ENCODE peak calls at places on chromosomes 12 and 14, in four cellular contexts. O is left ventricle myocardium inferior; J is stomach; W is CD4-positive, alpha-beta T cell. F is an unnamed sample.

GRCh38 chr12:56542164-56542563 is 20.5 kb downstream of the RBMS2 start:
- DNase-seq in W (no peak), O (no peak), J (no peak), F (no peak)

GRCh38 chr14:38197001-38197760 is 10.5 kb upstream of the SSTR1 start:
- DNase-seq in O (no peak), J (no peak), W (no peak), F (peak; percentile 29)

GRCh38 chr12:106986135-106986534 is 811 bp downstream of the MTERF2 start:
- DNase-seq in O (no peak), W (no peak), J (no peak), F (no peak)

GRCh38 chr14:71538949-71539659 is 393.1 kb upstream of the RGS6 start:
- DNase-seq in W (no peak), J (no peak), O (no peak), F (peak; percentile 69)

GRCh38 chr14:21486640-21487087 is 9.7 kb downstream of the TOX4 start:
- DNase-seq in W (no peak), O (no peak), J (no peak), F (peak; percentile 91)

GRCh38 chr12:123063535-123063934 is 83.1 kb downstream of the ARL6IP4 start:
- DNase-seq in W (no peak), J (no peak), O (no peak), F (peak; percentile 62)

GRCh38 chr12:22275847-22276246 is 58.7 kb downstream of the ST8SIA1 start:
- DNase-seq in W (no peak), J (peak; percentile 45), O (peak; percentile 86), F (peak; percentile 95)

GRCh38 chr12:12786371-12786715 is 884 bp downstream of the APOLD1 start:
- DNase-seq in J (no peak), O (no peak), W (no peak), F (peak; percentile 66)

GRCh38 chr12:57770734-57771133 is 1.2 kb downstream of the METTL1 start:
- DNase-seq in W (no peak), J (no peak), O (no peak), F (no peak)

GRCh38 chr12:120659151-120659525 is 18.7 kb downstream of the CABP1 start:
- DNase-seq in W (no peak), J (no peak), O (no peak), F (no peak)

GRCh38 chr12:124456652-124457152 is 110.7 kb downstream of the NCOR2 start:
- DNase-seq in O (peak; percentile 52), W (peak; percentile 24), J (no peak), F (no peak)

GRCh38 chr12:76714415-76714814 is 49.5 kb upstream of the ZDHHC17 start:
- DNase-seq in O (no peak), W (no peak), J (no peak), F (no peak)

GRCh38 chr14:75720828-75721227 is 59.8 kb downstream of the TTLL5 start:
- DNase-seq in O (peak; percentile 55), W (no peak), J (peak; percentile 87), F (peak; percentile 80)

GRCh38 chr12:101700299-101700820 is 2.9 kb downstream of the CHPT1 start:
- DNase-seq in O (no peak), J (no peak), W (no peak), F (no peak)

GRCh38 chr12:101696477-101697196 is 803 bp upstream of the CHPT1 start:
- DNase-seq in W (no peak), O (peak; percentile 70), J (peak; percentile 32), F (peak; percentile 26)

GRCh38 chr12:101697930-101698781 is 716 bp downstream of the CHPT1 start:
- DNase-seq in W (no peak), J (peak; percentile 64), O (peak; percentile 64), F (peak; percentile 42)

GRCh38 chr12:101697197-101697929 is at the start of gene CHPT1:
- DNase-seq in W (peak; percentile 48), J (peak; percentile 82), O (peak; percentile 84), F (peak; percentile 15)

DNA sequence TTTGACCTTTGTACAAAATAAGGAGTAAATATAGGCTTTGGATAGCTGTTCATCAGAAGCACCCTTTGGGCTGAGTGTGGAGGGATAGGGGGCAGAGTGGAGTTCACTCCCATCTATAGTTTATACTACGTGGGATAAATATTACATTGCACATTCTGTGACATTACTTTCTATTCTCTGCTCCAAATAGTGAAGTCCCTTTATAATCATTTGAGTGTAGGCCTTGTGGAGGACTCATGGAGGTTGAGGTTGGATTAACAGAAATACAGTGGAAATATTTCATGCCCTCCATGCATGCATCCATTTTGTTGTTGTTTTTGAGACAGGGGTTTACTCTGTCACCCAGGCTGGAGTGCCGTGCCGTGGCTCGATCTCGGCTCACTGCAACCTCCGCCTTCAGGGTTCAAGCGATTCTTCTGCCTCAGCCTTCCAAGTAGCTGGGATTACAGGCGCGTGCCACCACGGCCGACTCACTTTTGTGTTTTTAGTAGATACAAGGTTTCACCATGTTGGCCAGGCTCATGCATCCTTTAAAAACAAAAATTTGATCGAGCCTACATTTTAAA is 1.4 kb downstream of the CHPT1 start:
- DNase-seq in W (no peak), J (no peak), O (no peak), F (peak; percentile 20)
- TF ChIP-seq CTCF in W (no peak), J (no peak), O (peak; percentile 22), F (peak; percentile 41)

GRCh38 chr12:66107451-66107915 is 23.1 kb downstream of the LLPH start:
- DNase-seq in J (peak; percentile 31), O (no peak), W (peak; percentile 10), F (peak; percentile 95)

DNA sequence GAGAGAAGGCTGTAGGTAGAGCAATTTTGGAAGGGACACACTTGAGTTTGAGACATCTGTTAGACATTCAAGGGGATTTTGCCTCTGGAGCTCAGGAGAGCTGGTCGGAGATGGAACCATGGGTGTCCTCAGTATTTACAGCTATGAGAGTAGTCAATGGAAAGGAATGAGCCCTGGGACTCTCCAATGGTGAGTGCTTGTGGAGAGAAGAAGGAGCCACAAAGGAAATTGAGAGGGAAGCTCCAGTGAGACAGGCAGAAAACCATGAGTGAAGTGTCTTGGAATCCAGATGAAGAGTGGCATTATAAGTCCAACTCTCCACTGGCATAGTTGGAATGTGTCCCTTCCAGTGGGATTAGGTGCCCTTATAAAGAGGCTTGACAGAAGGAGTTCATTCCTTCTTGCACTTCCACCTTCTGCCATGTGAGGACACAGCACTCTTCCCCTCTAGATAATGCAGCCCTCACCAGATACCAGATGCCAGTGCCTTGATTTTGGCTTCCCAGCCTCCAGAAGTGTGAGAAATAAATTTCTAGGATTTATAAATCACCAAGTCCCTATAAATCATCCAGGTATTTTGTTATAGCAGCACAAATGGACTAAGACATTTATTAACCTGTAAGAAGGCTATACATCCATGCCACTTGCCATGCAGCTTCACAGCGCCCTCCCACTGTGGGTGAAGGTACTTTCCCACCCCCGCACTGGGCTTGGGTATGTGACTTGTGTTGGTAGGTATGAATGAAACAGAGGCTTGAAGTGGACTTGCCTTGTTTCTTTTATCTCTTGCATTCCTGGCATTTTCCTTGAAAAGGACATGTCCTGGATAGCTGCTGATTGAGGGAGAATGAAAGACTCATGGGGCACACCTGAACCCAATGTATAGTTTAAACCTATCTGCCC is 27.3 kb downstream of the LLPH start:
- DNase-seq in O (no peak), W (no peak), J (no peak), F (no peak)
- TF ChIP-seq CTCF in O (no peak), W (no peak), J (no peak), F (peak; percentile 25)

GRCh38 chr12:67424784-67425183 is 155.6 kb downstream of the CAND1 start:
- DNase-seq in O (no peak), W (no peak), J (no peak), F (no peak)
- TF ChIP-seq CTCF in O (no peak), W (no peak), J (no peak), F (no peak)

DNA sequence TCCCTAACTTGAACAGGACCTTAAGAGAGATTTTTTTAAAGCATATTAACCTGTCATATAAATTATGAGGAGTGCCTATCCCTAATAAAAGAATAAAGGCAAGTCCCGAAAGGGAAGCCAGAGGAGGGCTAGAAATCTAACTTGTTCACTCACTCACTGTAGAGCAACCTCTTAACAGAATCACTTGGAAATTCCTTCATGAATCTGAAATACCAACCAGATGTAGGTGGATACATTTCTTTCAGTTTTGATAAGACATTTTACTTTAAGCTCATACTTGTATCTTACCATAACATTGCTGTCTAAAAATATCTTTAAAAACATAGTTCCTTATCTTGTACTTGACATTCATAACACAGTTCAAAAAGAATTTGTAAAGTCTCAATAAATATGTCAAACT is 25.7 kb downstream of the NTN4 start:
- DNase-seq in O (no peak), W (no peak), J (no peak), F (peak; percentile 24)
- TF ChIP-seq CTCF in O (no peak), W (no peak), J (no peak), F (no peak)

GRCh38 chr14:77061630-77062029 is 33.1 kb upstream of the IRF2BPL start:
- DNase-seq in J (no peak), W (no peak), O (no peak), F (no peak)

GRCh38 chr14:77058785-77059184 is 30.3 kb upstream of the IRF2BPL start:
- DNase-seq in J (no peak), O (no peak), W (no peak), F (no peak)

GRCh38 chr14:77062261-77062660 is 33.8 kb upstream of the IRF2BPL start:
- DNase-seq in J (no peak), O (no peak), W (no peak), F (no peak)

GRCh38 chr14:77058082-77058481 is 29.6 kb upstream of the IRF2BPL start:
- DNase-seq in O (no peak), W (no peak), J (no peak), F (no peak)

GRCh38 chr14:77059276-77059934 is 30.9 kb upstream of the IRF2BPL start:
- DNase-seq in W (no peak), J (peak; percentile 56), O (no peak), F (peak; percentile 91)
- TF ChIP-seq CTCF in W (no peak), J (peak; percentile 12), O (peak; percentile 36), F (peak; percentile 63)

GRCh38 chr12:18612971-18613370 is 124.8 kb downstream of the PLCZ1 start:
- DNase-seq in J (no peak), W (no peak), O (no peak), F (no peak)
- TF ChIP-seq CTCF in J (no peak), W (no peak), O (no peak), F (no peak)

DNA sequence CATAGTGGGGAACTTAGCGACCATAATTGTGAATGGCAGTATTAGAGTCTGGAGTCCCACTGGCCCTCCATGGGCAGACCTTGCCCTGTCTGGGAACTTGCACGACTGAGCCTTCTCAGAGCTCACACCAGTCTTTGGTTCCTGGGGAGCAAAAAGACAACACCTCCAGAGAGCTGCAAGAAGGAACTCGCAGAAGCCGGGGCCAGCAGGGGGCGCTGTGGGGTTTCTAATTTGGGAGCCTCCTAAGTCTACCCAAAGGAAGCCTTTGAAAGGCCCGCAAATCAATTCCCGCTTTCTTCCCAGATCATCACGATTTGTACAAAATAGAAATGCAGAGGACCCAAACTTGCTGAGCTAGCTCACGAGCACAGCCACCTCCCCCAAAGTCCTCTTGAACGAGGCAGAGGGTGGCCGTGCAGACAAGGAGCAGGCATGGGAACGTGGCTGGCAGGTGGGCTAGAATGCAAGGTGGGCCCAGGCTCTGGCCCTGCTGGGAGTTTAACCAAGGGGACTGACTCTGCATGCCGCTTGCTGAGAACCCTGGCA is 46.3 kb upstream of the FBXO21 start:
- DNase-seq in W (peak; percentile 61), O (peak; percentile 76), J (peak; percentile 85), F (peak; percentile 53)
- TF ChIP-seq CTCF in W (peak; percentile 65), O (peak; percentile 79), J (no peak), F (peak; percentile 66)

DNA sequence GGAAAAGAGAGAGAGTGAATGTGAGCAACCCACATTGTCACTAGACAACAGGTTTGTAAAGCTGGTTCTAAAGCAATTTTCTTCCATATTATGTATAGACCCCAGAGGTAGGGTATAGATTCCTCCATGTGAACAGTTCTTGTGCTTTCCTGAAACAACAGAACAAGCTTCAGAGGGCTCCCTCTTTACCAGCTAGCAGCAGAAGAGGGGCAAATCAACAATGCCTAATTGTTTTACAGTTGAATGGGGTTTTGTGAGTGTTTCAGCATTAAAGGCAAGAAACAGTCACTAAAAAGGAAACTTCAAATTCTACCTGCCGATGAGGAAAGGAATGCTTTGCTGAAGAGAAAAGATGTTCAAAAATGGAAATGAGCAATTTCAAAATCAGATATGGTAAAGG is 341.2 kb upstream of the KITLG start:
- DNase-seq in W (no peak), O (no peak), J (no peak), F (no peak)
- TF ChIP-seq CTCF in W (no peak), O (no peak), J (no peak), F (no peak)

F was measured in choroid plexus epithelial cell.